ENCODE peak calls at places on chromosomes 16 and 17, in five cellular contexts. S, D, T, W and N are unnamed samples.

GRCh38 chr16:27320261-27321012 is 6.7 kb downstream of the IL4R start:
- DNase-seq in S (no peak), D (no peak), T (no peak), W (no peak), N (no peak)

GRCh38 chr16:54847207-54847606 is 83.5 kb upstream of the IRX5 start:
- DNase-seq in S (no peak), D (no peak), T (no peak), W (peak), N (no peak)

GRCh38 chr16:19896951-19897350 is 12.3 kb upstream of the GPRC5B start:
- DNase-seq in S (no peak), D (no peak), T (no peak), W (no peak), N (no peak)

GRCh38 chr16:48629016-48629415 is 19.0 kb upstream of the N4BP1 start:
- DNase-seq in S (no peak), D (no peak), T (no peak), W (no peak), N (no peak)

GRCh38 chr16:765971-766819 is 5.7 kb downstream of the MSLN start:
- DNase-seq in S (no peak), D (no peak), T (no peak), W (no peak), N (no peak)

GRCh38 chr17:60229189-60229802 is 79.5 kb downstream of the CA4 start:
- DNase-seq in S (peak), D (no peak), T (peak), W (no peak), N (no peak)

GRCh38 chr16:89422905-89423630 is 67.3 kb downstream of the ANKRD11 start:
- DNase-seq in S (no peak), D (peak), T (no peak), W (no peak), N (no peak)

GRCh38 chr17:82876602-82877391 is 37.0 kb upstream of the ZNF750 start:
- DNase-seq in S (peak), D (peak), T (no peak), W (no peak), N (no peak)

GRCh38 chr16:55081622-55082593 is 151.2 kb downstream of the IRX5 start:
- DNase-seq in S (no peak), D (no peak), T (no peak), W (no peak), N (no peak)

GRCh38 chr17:32286518-32286900 is 20.9 kb downstream of the RHBDL3 start:
- DNase-seq in S (no peak), D (no peak), T (no peak), W (no peak), N (no peak)

GRCh38 chr16:23469814-23470213 is 16.8 kb upstream of the COG7 start:
- DNase-seq in S (peak), D (no peak), T (no peak), W (no peak), N (no peak)

GRCh38 chr16:28935924-28936783 is 4.4 kb downstream of the CD19 start:
- DNase-seq in S (peak), D (peak), T (no peak), W (no peak), N (no peak)

GRCh38 chr16:79871906-79872305 is 271.4 kb upstream of the MAF start:
- DNase-seq in S (no peak), D (no peak), T (no peak), W (no peak), N (no peak)

GRCh38 chr17:45976391-45976754 is 22.7 kb upstream of the STH start:
- DNase-seq in S (no peak), D (no peak), T (no peak), W (no peak), N (no peak)

GRCh38 chr17:79834575-79835469 is 4.4 kb downstream of the CBX4 start:
- DNase-seq in S (no peak), D (peak), T (no peak), W (no peak), N (no peak)

GRCh38 chr16:50745940-50746339 is 4.1 kb downstream of the CYLD start:
- DNase-seq in S (no peak), D (no peak), T (no peak), W (no peak), N (no peak)

GRCh38 chr16:82793550-82794244 is 166.9 kb downstream of the CDH13 start:
- DNase-seq in S (no peak), D (no peak), T (no peak), W (no peak), N (no peak)

GRCh38 chr17:5418858-5419355 is 555 bp downstream of the NUP88 start:
- DNase-seq in S (peak), D (no peak), T (no peak), W (no peak), N (no peak)

GRCh38 chr16:11354733-11355574 is 9.7 kb downstream of the RMI2 start:
- DNase-seq in S (no peak), D (no peak), T (no peak), W (no peak), N (peak)

GRCh38 chr17:22517716-22518115 is 825.4 kb downstream of the KCNJ18 start:
- DNase-seq in S (no peak), D (no peak), T (no peak), W (no peak), N (no peak)